ENCODE peak calls at places on chromosomes 3 and 15, in ten cellular contexts. R, C, Q, W, F, A, K, D, J and V are unnamed samples.

GRCh38 chr3:40878464-40878905 is 320.8 kb upstream of the CTNNB1 start:
- DNase-seq in R (no peak), C (no peak), Q (no peak), W (no peak), F (no peak), A (no peak), K (no peak), D (no peak), J (no peak), V (no peak)

GRCh38 chr15:90232941-90233700 is 620 bp downstream of the CIB1 start:
- DNase-seq in R (peak; percentile 88), C (peak; percentile 74), Q (peak; percentile 71), W (no peak), F (peak; percentile 87), A (peak; percentile 26), K (peak; percentile 75), D (peak; percentile 66), J (peak; percentile 47), V (peak; percentile 34)

GRCh38 chr3:128987701-128988100 is 6.2 kb downstream of the CFAP92 start:
- DNase-seq in R (no peak), C (no peak), Q (no peak), W (no peak), F (no peak), A (no peak), K (no peak), D (no peak), J (no peak), V (no peak)

GRCh38 chr3:14130707-14131106 is 5.9 kb downstream of the TMEM43 start:
- DNase-seq in R (no peak), C (no peak), Q (no peak), W (no peak), F (no peak), A (no peak), K (no peak), D (no peak), J (no peak), V (no peak)

GRCh38 chr15:73190189-73190601 is 137.9 kb downstream of the NEO1 start:
- DNase-seq in R (no peak), C (no peak), Q (no peak), W (no peak), F (no peak), A (peak; percentile 18), K (no peak), D (no peak), J (no peak), V (no peak)

GRCh38 chr15:68644088-68644904 is 65.5 kb downstream of the CORO2B start:
- DNase-seq in R (no peak), C (no peak), Q (no peak), W (peak; percentile 31), F (no peak), A (peak; percentile 90), K (no peak), D (no peak), J (no peak), V (no peak)

GRCh38 chr3:151852074-151852811 is 21.2 kb upstream of the SUCNR1 start:
- DNase-seq in R (no peak), C (no peak), Q (no peak), W (no peak), F (no peak), A (no peak), K (no peak), D (no peak), J (no peak), V (no peak)

GRCh38 chr3:70606018-70606417 is 293.6 kb upstream of the MDFIC2 start:
- DNase-seq in R (no peak), C (no peak), Q (no peak), W (no peak), F (no peak), A (no peak), K (no peak), D (no peak), J (no peak), V (no peak)

GRCh38 chr15:65525622-65526021 is 4.6 kb upstream of the HACD3 start:
- DNase-seq in R (no peak), C (no peak), Q (no peak), W (no peak), F (peak; percentile 36), A (no peak), K (no peak), D (no peak), J (no peak), V (no peak)

GRCh38 chr3:58463181-58463941 is 28.5 kb upstream of the KCTD6 start:
- DNase-seq in R (peak; percentile 80), C (peak; percentile 73), Q (peak; percentile 81), W (peak; percentile 36), F (peak; percentile 78), A (peak; percentile 85), K (peak; percentile 84), D (peak; percentile 70), J (peak; percentile 81), V (peak; percentile 79)

GRCh38 chr3:50575372-50575771 is 6.0 kb downstream of the HEMK1 start:
- DNase-seq in R (no peak), C (no peak), Q (no peak), W (no peak), F (no peak), A (peak; percentile 20), K (no peak), D (no peak), J (no peak), V (no peak)

GRCh38 chr3:35592589-35593295 is 46.6 kb upstream of the ARPP21 start:
- DNase-seq in R (no peak), C (no peak), Q (no peak), W (no peak), F (no peak), A (no peak), K (no peak), D (no peak), J (no peak), V (no peak)

GRCh38 chr15:59174846-59175831 is 31.5 kb upstream of the LDHAL6B start:
- DNase-seq in R (peak; percentile 47), C (peak; percentile 37), Q (peak; percentile 65), W (no peak), F (peak; percentile 63), A (peak; percentile 87), K (peak; percentile 56), D (peak; percentile 44), J (peak; percentile 58), V (peak; percentile 47)

GRCh38 chr3:195198424-195199346 is 72.3 kb downstream of the XXYLT1 start:
- DNase-seq in R (no peak), C (peak; percentile 24), Q (no peak), W (no peak), F (no peak), A (no peak), K (no peak), D (no peak), J (no peak), V (no peak)
- TF ChIP-seq CTCF in R (no peak), C (no peak), Q (no peak), W (no peak), F (no peak), A (no peak), K (no peak), D (no peak), J (no peak), V (no peak)

DNA sequence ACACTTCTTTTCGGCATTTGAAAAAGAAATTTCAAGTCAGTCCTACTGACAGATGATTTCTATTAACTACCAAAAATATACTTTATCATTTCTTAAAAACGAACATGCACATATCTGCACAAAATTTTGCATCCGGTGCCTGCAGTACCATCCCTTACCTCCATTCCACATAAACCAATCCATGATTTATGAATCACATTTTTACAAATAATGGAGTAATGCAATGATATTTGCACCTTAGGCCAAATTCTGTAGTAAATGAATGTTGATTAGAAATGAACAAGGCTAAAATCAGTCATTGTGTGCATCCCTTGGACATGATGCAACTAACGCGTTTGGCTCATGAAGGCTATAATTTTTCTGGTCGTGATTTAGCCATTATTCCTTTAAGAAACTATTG is 46.5 kb downstream of the ROBO2 start:
- DNase-seq in R (no peak), C (no peak), Q (no peak), W (no peak), F (no peak), A (no peak), K (no peak), D (no peak), J (no peak), V (no peak)
- TF ChIP-seq CTCF in R (peak; percentile 6), C (no peak), Q (no peak), W (no peak), F (no peak), A (no peak), K (no peak), D (peak; percentile 21), J (no peak), V (no peak)

DNA sequence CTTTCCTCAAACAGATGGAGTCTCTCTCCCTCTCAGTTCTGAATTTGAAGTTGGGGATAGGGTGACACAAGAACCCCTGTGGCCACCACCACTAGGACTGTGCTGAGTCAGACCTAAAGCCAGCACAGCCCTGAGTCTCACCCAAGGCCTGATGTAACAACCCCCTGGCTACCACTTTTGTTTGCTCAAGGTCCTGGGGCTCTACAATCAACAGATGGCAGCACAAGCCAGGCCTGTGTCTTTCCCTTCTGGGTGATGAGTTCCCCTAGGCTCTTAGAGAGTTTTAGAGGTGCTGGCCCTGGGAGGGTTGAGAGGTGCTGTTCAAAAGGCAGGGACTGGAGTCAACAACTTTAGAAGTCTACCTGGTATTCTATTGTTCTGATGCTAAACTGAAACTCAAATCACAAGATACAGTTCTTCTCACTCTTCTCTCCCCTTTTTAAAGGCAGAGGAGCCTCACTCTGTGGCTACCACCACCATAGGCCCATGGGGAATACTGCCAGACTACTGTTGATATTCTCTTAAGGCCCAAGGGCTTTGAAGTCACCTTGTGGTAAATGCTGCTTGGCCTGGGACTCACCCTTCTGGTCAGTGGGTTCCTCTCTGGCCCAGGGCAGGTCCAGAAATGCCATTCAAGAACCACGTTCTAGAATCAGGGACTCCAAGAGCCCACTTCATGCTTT is 6.5 kb downstream of the OR5K4 start:
- DNase-seq in R (no peak), C (no peak), Q (no peak), W (no peak), F (no peak), A (no peak), K (no peak), D (no peak), J (no peak), V (no peak)
- TF ChIP-seq CTCF in R (peak; percentile 43), C (no peak), Q (no peak), W (no peak), F (no peak), A (no peak), K (no peak), D (no peak), J (no peak), V (no peak)

GRCh38 chr3:142053244-142053643 is 96.1 kb downstream of the TFDP2 start:
- DNase-seq in R (no peak), C (no peak), Q (no peak), W (no peak), F (no peak), A (no peak), K (no peak), D (no peak), J (no peak), V (no peak)

GRCh38 chr3:142053835-142054234 is 95.5 kb downstream of the TFDP2 start:
- DNase-seq in R (no peak), C (no peak), Q (no peak), W (no peak), F (no peak), A (no peak), K (no peak), D (no peak), J (no peak), V (no peak)

GRCh38 chr3:142051351-142051750 is 98.0 kb downstream of the TFDP2 start:
- DNase-seq in R (no peak), C (no peak), Q (no peak), W (no peak), F (no peak), A (no peak), K (no peak), D (no peak), J (no peak), V (no peak)

GRCh38 chr3:142057331-142057725 is 92.0 kb downstream of the TFDP2 start:
- DNase-seq in R (no peak), C (no peak), Q (no peak), W (no peak), F (no peak), A (no peak), K (no peak), D (no peak), J (no peak), V (no peak)

GRCh38 chr3:142056656-142057330 is 92.6 kb downstream of the TFDP2 start:
- DNase-seq in R (no peak), C (no peak), Q (no peak), W (no peak), F (no peak), A (no peak), K (no peak), D (no peak), J (no peak), V (no peak)
- TF ChIP-seq CTCF in R (no peak), C (no peak), Q (no peak), W (no peak), F (no peak), A (no peak), K (no peak), D (no peak), J (no peak), V (no peak)